ENCODE peak calls at places on chromosomes 11 and 22, in ten cellular contexts. W is gastrocnemius medialis, T is stomach, P is heart left ventricle, Z is IMR-90, O is suprapubic skin, F is prostate gland, Q is uterus, V is endothelial cell of umbilical vein, B is HCT116. N is an unnamed sample.

GRCh38 chr11:110168404-110168803 is 75.2 kb downstream of the ZC3H12C start:
- DNase-seq in W (no peak), T (no peak), P (no peak), Z (no peak), O (no peak), F (no peak), Q (no peak), V (no peak), B (no peak), N (no peak)

GRCh38 chr11:78811622-78812021 is 237.0 kb upstream of the NARS2 start:
- DNase-seq in W (no peak), T (no peak), P (no peak), Z (peak; percentile 24), O (no peak), F (no peak), Q (no peak), V (no peak), B (no peak), N (no peak)

GRCh38 chr11:116173946-116174911 is 598.6 kb downstream of the BUD13 start:
- DNase-seq in W (no peak), T (no peak), P (no peak), Z (no peak), O (no peak), F (no peak), Q (no peak), V (no peak), B (no peak), N (no peak)

GRCh38 chr11:71580057-71581003 is 2.3 kb downstream of the KRTAP5-11 start:
- DNase-seq in W (peak; percentile 37), T (peak; percentile 76), P (peak; percentile 72), Z (peak; percentile 72), O (no peak), F (peak; percentile 79), Q (peak; percentile 24), V (peak; percentile 63), B (peak; percentile 48), N (peak; percentile 77)

GRCh38 chr11:61834278-61835004 is 6.3 kb downstream of the FADS2 start:
- DNase-seq in W (no peak), T (no peak), P (peak; percentile 79), Z (peak; percentile 47), O (no peak), F (no peak), Q (peak; percentile 64), V (peak; percentile 88), B (no peak), N (peak; percentile 22)

GRCh38 chr22:27873476-27873875 is 45.6 kb downstream of the PITPNB start:
- DNase-seq in W (no peak), T (no peak), P (peak; percentile 76), Z (no peak), O (no peak), F (no peak), Q (peak; percentile 31), V (no peak), B (no peak), N (no peak)

GRCh38 chr11:97893612-97894011 is 1127.1 kb upstream of the CNTN5 start:
- DNase-seq in W (no peak), T (no peak), P (no peak), Z (no peak), O (no peak), F (no peak), Q (no peak), V (no peak), B (no peak), N (no peak)

GRCh38 chr11:119337581-119338317 is 2.9 kb downstream of the C1QTNF5 start:
- DNase-seq in W (no peak), T (no peak), P (no peak), Z (peak; percentile 90), O (no peak), F (no peak), Q (no peak), V (peak; percentile 77), B (no peak), N (peak; percentile 49)

GRCh38 chr11:1152316-1153104 is 5.2 kb upstream of the MUC5AC start:
- DNase-seq in W (no peak), T (peak; percentile 72), P (no peak), Z (peak; percentile 78), O (peak; percentile 59), F (no peak), Q (no peak), V (no peak), B (no peak), N (no peak)

GRCh38 chr11:83655996-83656395 is 369.8 kb upstream of the CCDC90B start:
- DNase-seq in W (no peak), T (no peak), P (no peak), Z (no peak), O (no peak), F (no peak), Q (no peak), V (no peak), B (no peak), N (no peak)

GRCh38 chr11:69818243-69819108 is 740 bp downstream of the FGF3 start:
- DNase-seq in W (no peak), T (no peak), P (no peak), Z (no peak), O (no peak), F (no peak), Q (no peak), V (no peak), B (no peak), N (no peak)

GRCh38 chr22:30304495-30305244 is 15.4 kb upstream of the CASTOR1 start:
- DNase-seq in W (no peak), T (peak; percentile 79), P (no peak), Z (no peak), O (no peak), F (peak; percentile 62), Q (no peak), V (peak; percentile 36), B (no peak), N (peak; percentile 74)

GRCh38 chr22:28283025-28283654 is 364.1 kb upstream of the PITPNB start:
- DNase-seq in W (no peak), T (no peak), P (no peak), Z (peak; percentile 52), O (no peak), F (no peak), Q (no peak), V (peak; percentile 73), B (no peak), N (no peak)

GRCh38 chr22:49626361-49627216 is 201.1 kb downstream of the BRD1 start:
- DNase-seq in W (no peak), T (no peak), P (peak; percentile 19), Z (no peak), O (no peak), F (no peak), Q (no peak), V (no peak), B (no peak), N (no peak)

GRCh38 chr22:49623715-49624114 is 204.0 kb downstream of the BRD1 start:
- DNase-seq in W (no peak), T (no peak), P (no peak), Z (no peak), O (no peak), F (no peak), Q (no peak), V (no peak), B (no peak), N (no peak)

GRCh38 chr22:49622241-49623105 is 205.2 kb downstream of the BRD1 start:
- DNase-seq in W (no peak), T (no peak), P (peak; percentile 15), Z (no peak), O (no peak), F (no peak), Q (no peak), V (no peak), B (no peak), N (no peak)

GRCh38 chr22:49623176-49623575 is 204.5 kb downstream of the BRD1 start:
- DNase-seq in W (no peak), T (no peak), P (no peak), Z (no peak), O (no peak), F (no peak), Q (no peak), V (no peak), B (no peak), N (no peak)

GRCh38 chr22:49624421-49625177 is 203.1 kb downstream of the BRD1 start:
- DNase-seq in W (no peak), T (no peak), P (no peak), Z (no peak), O (no peak), F (no peak), Q (no peak), V (no peak), B (no peak), N (no peak)
- H3K4me1 ChIP-seq in W (no peaks in the 10 kb centered on the region), T (no peaks in the 10 kb centered on the region), P (no peaks in the 10 kb centered on the region), Z (no peaks in the 10 kb centered on the region), O (peaks cover 6% of the 10 kb centered on the region), F (no peaks in the 10 kb centered on the region), Q (no peaks in the 10 kb centered on the region), V (no peaks in the 10 kb centered on the region), B (no peaks in the 10 kb centered on the region), N (no peaks in the 10 kb centered on the region)

GRCh38 chr22:20928573-20928967 is 11.4 kb downstream of the CRKL start:
- DNase-seq in W (no peak), T (no peak), P (no peak), Z (no peak), O (no peak), F (no peak), Q (no peak), V (no peak), B (no peak), N (peak; percentile 31)

GRCh38 chr22:20931126-20931654 is 14.0 kb downstream of the CRKL start:
- DNase-seq in W (no peak), T (no peak), P (no peak), Z (no peak), O (no peak), F (no peak), Q (no peak), V (no peak), B (no peak), N (no peak)

GRCh38 chr22:20926243-20926642 is 9.0 kb downstream of the CRKL start:
- DNase-seq in W (no peak), T (no peak), P (no peak), Z (no peak), O (no peak), F (no peak), Q (no peak), V (no peak), B (no peak), N (no peak)

GRCh38 chr22:20927940-20928572 is 10.8 kb downstream of the CRKL start:
- DNase-seq in W (no peak), T (no peak), P (no peak), Z (no peak), O (no peak), F (no peak), Q (no peak), V (no peak), B (no peak), N (no peak)

GRCh38 chr22:20930004-20930403 is 12.8 kb downstream of the CRKL start:
- DNase-seq in W (no peak), T (no peak), P (no peak), Z (no peak), O (no peak), F (no peak), Q (no peak), V (no peak), B (no peak), N (no peak)
- H3K36me3 ChIP-seq in W (peaks cover 10% of the 10 kb centered on the region), T (peaks cover 15% of the 10 kb centered on the region), P (peaks cover 15% of the 10 kb centered on the region), Z (peaks cover 9% of the 10 kb centered on the region), O (peaks cover 13% of the 10 kb centered on the region), F (no peaks in the 10 kb centered on the region), Q (no peaks in the 10 kb centered on the region), V (peaks cover 6% of the 10 kb centered on the region), B (peaks cover 8% of the 10 kb centered on the region), N (no peaks in the 10 kb centered on the region)

GRCh38 chr22:39090426-39091064 is 6.5 kb upstream of the APOBEC3H start:
- DNase-seq in W (no peak), T (peak; percentile 53), P (no peak), Z (no peak), O (no peak), F (no peak), Q (no peak), V (no peak), B (no peak), N (peak; percentile 67)
- TF ChIP-seq POLR2A in W (no peak), T (no peak), P (no peak), Z (no peak), O (no peak), F (no peak), Q (no peak), V (no peak), B (no peak), N (no peak)

GRCh38 chr11:47842749-47843148 is 5.4 kb downstream of the NUP160 start:
- DNase-seq in W (no peak), T (no peak), P (no peak), Z (no peak), O (no peak), F (no peak), Q (no peak), V (no peak), B (no peak), N (no peak)
- H3K4me1 ChIP-seq in W (peaks cover 40% of the 10 kb centered on the region), T (peaks cover 18% of the 10 kb centered on the region), P (peaks cover 22% of the 10 kb centered on the region), Z (no peaks in the 10 kb centered on the region), O (peaks cover 19% of the 10 kb centered on the region), F (no peaks in the 10 kb centered on the region), Q (peaks cover 4% of the 10 kb centered on the region), V (peaks cover 6% of the 10 kb centered on the region), B (peaks cover 6% of the 10 kb centered on the region), N (peaks cover 18% of the 10 kb centered on the region)